ENCODE peak calls at places on chromosomes 6 and 20, in six cellular contexts. One of them, this sample, is unnamed.

GRCh38 chr6:111586554-111586953 is 19.1 kb downstream of the TRAF3IP2 start:
- DNase-seq in SK-N-SH: no peak
- DNase-seq in HCT116: no peak
- DNase-seq in K562: no peak
- DNase-seq in Panc1: no peak
- DNase-seq in HepG2: no peak
- DNase-seq in this sample: no peak

GRCh38 chr6:35485402-35485877 is 11.4 kb downstream of the TEAD3 start:
- DNase-seq in HCT116: no peak
- DNase-seq in K562: no peak
- DNase-seq in Panc1: no peak
- DNase-seq in SK-N-SH: no peak
- DNase-seq in HepG2: no peak
- DNase-seq in this sample: no peak

GRCh38 chr20:12824353-12824752 is 184.4 kb upstream of the SPTLC3 start:
- DNase-seq in HCT116: no peak
- DNase-seq in HepG2: no peak
- DNase-seq in SK-N-SH: no peak
- DNase-seq in K562: no peak
- DNase-seq in Panc1: no peak
- DNase-seq in this sample: no peak

GRCh38 chr20:33415948-33416347 is 14.6 kb upstream of the CDK5RAP1 start:
- DNase-seq in SK-N-SH: peak; percentile 66
- DNase-seq in HCT116: no peak
- DNase-seq in K562: peak; percentile 47
- DNase-seq in HepG2: peak; percentile 56
- DNase-seq in Panc1: no peak
- DNase-seq in this sample: no peak

GRCh38 chr6:73236147-73236750 is 11.0 kb upstream of the KHDC1L start:
- DNase-seq in HepG2: no peak
- DNase-seq in K562: no peak
- DNase-seq in HCT116: no peak
- DNase-seq in SK-N-SH: no peak
- DNase-seq in Panc1: peak; percentile 27
- DNase-seq in this sample: no peak

GRCh38 chr20:59402697-59403096 is 102.3 kb downstream of the EDN3 start:
- DNase-seq in HCT116: no peak
- DNase-seq in HepG2: no peak
- DNase-seq in K562: no peak
- DNase-seq in Panc1: no peak
- DNase-seq in SK-N-SH: peak; percentile 41
- DNase-seq in this sample: no peak

GRCh38 chr20:48621256-48622078 is 206.3 kb downstream of the PREX1 start:
- DNase-seq in HCT116: no peak
- DNase-seq in K562: peak; percentile 46
- DNase-seq in SK-N-SH: no peak
- DNase-seq in HepG2: no peak
- DNase-seq in Panc1: no peak
- DNase-seq in this sample: no peak

GRCh38 chr20:6956574-6956973 is 189.1 kb downstream of the BMP2 start:
- DNase-seq in HCT116: no peak
- DNase-seq in Panc1: no peak
- DNase-seq in SK-N-SH: no peak
- DNase-seq in HepG2: no peak
- DNase-seq in K562: no peak
- DNase-seq in this sample: no peak

GRCh38 chr20:32482251-32483220 is 102.6 kb downstream of the NOL4L start:
- DNase-seq in Panc1: no peak
- DNase-seq in K562: no peak
- DNase-seq in HepG2: no peak
- DNase-seq in SK-N-SH: peak; percentile 73
- DNase-seq in HCT116: no peak
- DNase-seq in this sample: no peak

GRCh38 chr6:136228811-136229210 is 21.3 kb downstream of the MTFR2 start:
- DNase-seq in HepG2: no peak
- DNase-seq in K562: no peak
- DNase-seq in Panc1: no peak
- DNase-seq in SK-N-SH: no peak
- DNase-seq in HCT116: no peak
- DNase-seq in this sample: no peak

GRCh38 chr20:17873410-17874270 is 95.0 kb downstream of the SNX5 start:
- DNase-seq in HepG2: peak; percentile 91
- DNase-seq in SK-N-SH: peak; percentile 85
- DNase-seq in Panc1: no peak
- DNase-seq in HCT116: peak; percentile 57
- DNase-seq in K562: no peak
- DNase-seq in this sample: no peak
- TF ChIP-seq REST in HepG2: no peak
- TF ChIP-seq REST in SK-N-SH: no peak
- TF ChIP-seq REST in Panc1: no peak
- TF ChIP-seq REST in HCT116: no peak
- TF ChIP-seq REST in K562: no peak
- TF ChIP-seq REST in this sample: no peak

DNA sequence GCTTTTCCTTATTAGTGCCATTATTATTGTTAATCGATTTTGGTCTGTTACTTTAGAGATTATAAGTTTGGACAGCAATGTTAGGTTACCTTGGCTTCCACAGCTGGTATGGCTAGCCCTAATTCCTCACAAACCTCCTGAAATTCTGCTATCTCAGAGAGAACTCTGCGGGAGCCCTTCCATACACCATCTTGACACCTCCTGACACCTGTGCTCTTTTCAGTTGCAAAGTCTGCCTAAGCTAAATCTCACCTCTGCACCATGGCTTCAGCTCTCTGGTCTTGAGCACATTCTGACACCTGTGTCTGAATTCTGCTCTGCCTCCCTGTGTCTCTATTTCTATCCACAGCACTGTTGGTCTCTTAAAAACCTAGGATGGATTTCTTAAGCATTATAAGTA is 106.5 kb downstream of the DCDC2 start:
- DNase-seq in Panc1: no peak
- DNase-seq in HepG2: no peak
- DNase-seq in SK-N-SH: no peak
- DNase-seq in K562: no peak
- DNase-seq in HCT116: no peak
- DNase-seq in this sample: no peak
- TF ChIP-seq SIN3A in Panc1: no peak
- TF ChIP-seq SIN3A in HepG2: no peak
- TF ChIP-seq SIN3A in SK-N-SH: no peak
- TF ChIP-seq SIN3A in K562: no peak
- TF ChIP-seq SIN3A in HCT116: no peak
- TF ChIP-seq SIN3A in this sample: no peak

DNA sequence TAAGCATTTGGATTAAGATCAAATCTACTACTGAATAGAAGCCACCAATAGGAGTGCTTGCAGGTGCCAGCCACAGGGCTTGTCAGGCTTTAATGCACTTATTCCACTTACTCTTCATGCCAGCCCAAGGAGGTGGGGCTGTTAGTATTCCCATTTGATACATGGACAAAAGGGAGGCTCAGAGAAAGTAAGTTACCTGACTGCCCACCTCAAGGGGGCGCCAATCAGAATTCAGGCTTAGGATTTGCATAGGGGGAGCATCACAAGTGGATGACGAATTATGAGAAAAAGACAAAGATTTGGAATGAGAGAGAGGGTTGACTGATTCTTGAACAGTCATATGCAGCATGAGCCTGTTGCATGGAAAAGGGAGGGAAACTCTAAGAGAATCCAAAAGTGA is 188.4 kb upstream of the TSHZ2 start:
- DNase-seq in HCT116: no peak
- DNase-seq in K562: peak; percentile 12
- DNase-seq in SK-N-SH: no peak
- DNase-seq in Panc1: no peak
- DNase-seq in HepG2: peak; percentile 30
- DNase-seq in this sample: no peak
- TF ChIP-seq CTCF in HCT116: no peak
- TF ChIP-seq CTCF in K562: peak; percentile 42
- TF ChIP-seq CTCF in SK-N-SH: peak; percentile 48
- TF ChIP-seq CTCF in Panc1: peak; percentile 38
- TF ChIP-seq CTCF in HepG2: peak; percentile 39
- TF ChIP-seq CTCF in this sample: no peak

DNA sequence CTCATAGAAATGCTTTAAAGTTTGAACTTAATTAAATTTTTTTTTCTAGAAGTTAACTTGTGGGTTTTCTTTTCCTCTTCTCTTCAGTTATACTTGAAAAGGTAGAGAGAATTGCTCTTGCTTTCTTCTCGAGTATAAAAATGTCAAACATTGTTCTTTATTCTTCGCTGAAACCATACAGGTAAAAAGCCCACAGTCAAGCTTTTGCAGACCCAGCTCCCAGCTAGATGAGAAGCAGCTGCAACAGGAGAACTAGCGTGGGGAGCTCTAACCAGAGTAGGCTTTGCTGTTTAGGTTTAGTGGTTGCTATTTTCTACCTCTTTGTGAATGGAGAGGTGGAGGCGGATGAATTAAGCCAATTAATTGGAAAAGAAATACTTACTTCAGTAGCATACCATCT is 102.7 kb downstream of the JARID2 start:
- DNase-seq in K562: no peak
- DNase-seq in HepG2: no peak
- DNase-seq in SK-N-SH: no peak
- DNase-seq in Panc1: no peak
- DNase-seq in HCT116: no peak
- DNase-seq in this sample: no peak
- TF ChIP-seq REST in K562: no peak
- TF ChIP-seq REST in HepG2: no peak
- TF ChIP-seq REST in SK-N-SH: no peak
- TF ChIP-seq REST in Panc1: no peak
- TF ChIP-seq REST in HCT116: no peak
- TF ChIP-seq REST in this sample: no peak

GRCh38 chr6:75424610-75425548 is 68.7 kb downstream of the FILIP1 start:
- DNase-seq in HCT116: no peak
- DNase-seq in SK-N-SH: no peak
- DNase-seq in HepG2: no peak
- DNase-seq in K562: no peak
- DNase-seq in Panc1: no peak
- DNase-seq in this sample: no peak
- TF ChIP-seq SIN3A in HCT116: no peak
- TF ChIP-seq SIN3A in SK-N-SH: no peak
- TF ChIP-seq SIN3A in HepG2: no peak
- TF ChIP-seq SIN3A in K562: no peak
- TF ChIP-seq SIN3A in Panc1: no peak
- TF ChIP-seq SIN3A in this sample: no peak

GRCh38 chr20:46057856-46058655 is 29.0 kb downstream of the SLC12A5 start:
- DNase-seq in Panc1: no peak
- DNase-seq in SK-N-SH: no peak
- DNase-seq in K562: no peak
- DNase-seq in HCT116: no peak
- DNase-seq in HepG2: no peak
- DNase-seq in this sample: no peak
- TF ChIP-seq CTCF in Panc1: no peak
- TF ChIP-seq CTCF in SK-N-SH: no peak
- TF ChIP-seq CTCF in K562: no peak
- TF ChIP-seq CTCF in HCT116: no peak
- TF ChIP-seq CTCF in HepG2: no peak
- TF ChIP-seq CTCF in this sample: no peak

DNA sequence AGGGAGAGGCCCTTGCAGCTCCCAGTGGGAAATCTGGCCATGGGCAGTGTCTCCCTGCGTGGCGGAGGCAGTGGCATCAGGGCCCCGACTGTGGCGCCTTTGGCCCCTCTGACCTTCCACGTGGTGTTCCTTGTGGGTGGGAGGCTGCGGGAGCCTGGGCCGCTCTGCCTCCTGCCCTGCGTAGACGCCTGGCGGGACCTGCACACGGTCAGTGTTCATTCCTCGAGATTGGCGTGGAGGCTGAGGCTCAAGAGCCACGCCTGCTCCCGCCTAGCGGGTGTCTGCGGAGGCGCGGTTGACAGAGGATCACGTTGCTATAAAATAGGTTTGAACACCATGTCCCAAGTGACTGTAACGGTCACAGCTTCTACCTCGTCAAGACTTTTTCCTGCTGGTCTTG is 14.0 kb downstream of the COL9A3 start:
- DNase-seq in SK-N-SH: peak; percentile 14
- DNase-seq in Panc1: no peak
- DNase-seq in HepG2: no peak
- DNase-seq in HCT116: no peak
- DNase-seq in K562: no peak
- DNase-seq in this sample: no peak
- TF ChIP-seq REST in SK-N-SH: no peak
- TF ChIP-seq REST in Panc1: no peak
- TF ChIP-seq REST in HepG2: no peak
- TF ChIP-seq REST in HCT116: no peak
- TF ChIP-seq REST in K562: no peak
- TF ChIP-seq REST in this sample: no peak